ENCODE peak calls at places on chromosomes 5 and 9, in four cellular contexts. L, Q, F and I are unnamed samples.

GRCh38 chr9:137487454-137488329 is 28.6 kb upstream of the NSMF start:
- DNase-seq in Q (no peak), F (no peak), L (peak; percentile 61), I (peak; percentile 46)

GRCh38 chr5:58775699-58776098 is 192.8 kb downstream of the RAB3C start:
- DNase-seq in Q (peak; percentile 10), L (no peak), F (no peak), I (no peak)

GRCh38 chr5:31753700-31754461 is 115.0 kb downstream of the PDZD2 start:
- DNase-seq in L (no peak), Q (no peak), F (no peak), I (no peak)

GRCh38 chr5:23506329-23507236 is 826 bp upstream of the PRDM9 start:
- DNase-seq in Q (peak; percentile 59), F (no peak), L (no peak), I (peak; percentile 48)

GRCh38 chr5:73170522-73170921 is 2.5 kb upstream of the TMEM174 start:
- DNase-seq in Q (no peak), F (no peak), L (no peak), I (no peak)

GRCh38 chr5:39584921-39585320 is 160.1 kb upstream of the DAB2 start:
- DNase-seq in Q (peak; percentile 6), F (no peak), L (no peak), I (no peak)

GRCh38 chr9:13279284-13280162 is at the start of gene MPDZ:
- DNase-seq in F (no peak), Q (peak; percentile 70), L (peak; percentile 89), I (peak; percentile 86)

GRCh38 chr9:137278913-137279711 is 1.6 kb downstream of the TOR4A start:
- DNase-seq in Q (no peak), L (peak; percentile 76), F (no peak), I (no peak)

GRCh38 chr5:170885281-170885680 is 23.5 kb downstream of the RANBP17 start:
- DNase-seq in F (no peak), L (no peak), Q (no peak), I (no peak)

GRCh38 chr9:77063645-77064285 is 44.3 kb downstream of the FOXB2 start:
- DNase-seq in L (no peak), F (no peak), Q (peak; percentile 79), I (no peak)

GRCh38 chr5:67774796-67775195 is 440.8 kb upstream of the PIK3R1 start:
- DNase-seq in Q (no peak), F (no peak), L (no peak), I (no peak)